ENCODE peak calls at places on chromosomes 6 and 20, in eight cellular contexts. P, Z, M, R, Y, X, A and W are unnamed samples.

GRCh38 chr20:45347936-45348809 is at the start of gene SDC4:
- DNase-seq in P (peak; percentile 80), Z (peak; percentile 69), M (peak; percentile 46), R (peak; percentile 83), Y (peak; percentile 63), X (peak; percentile 88), A (peak; percentile 62), W (peak; percentile 99)

GRCh38 chr20:24493661-24494459 is 24.4 kb downstream of the SYNDIG1 start:
- DNase-seq in P (no peak), Z (no peak), M (no peak), R (no peak), Y (peak; percentile 31), X (no peak), A (no peak), W (no peak)

GRCh38 chr6:17429381-17430061 is 36.1 kb downstream of the CAP2 start:
- DNase-seq in P (no peak), Z (no peak), M (no peak), R (peak; percentile 74), Y (no peak), X (no peak), A (peak; percentile 78), W (no peak)

GRCh38 chr6:170076466-170077165 is 214.3 kb downstream of the DLL1 start:
- DNase-seq in P (no peak), Z (no peak), M (no peak), R (peak; percentile 7), Y (peak; percentile 17), X (no peak), A (no peak), W (no peak)

GRCh38 chr6:1696495-1696850 is 86.8 kb downstream of the FOXC1 start:
- DNase-seq in P (no peak), Z (no peak), M (no peak), R (no peak), Y (no peak), X (no peak), A (no peak), W (no peak)

GRCh38 chr6:38572186-38572813 is 67.4 kb downstream of the BTBD9 start:
- DNase-seq in P (no peak), Z (no peak), M (no peak), R (no peak), Y (no peak), X (no peak), A (no peak), W (no peak)

GRCh38 chr20:54914995-54915394 is 439.6 kb downstream of the DOK5 start:
- DNase-seq in P (no peak), Z (no peak), M (no peak), R (no peak), Y (no peak), X (no peak), A (no peak), W (no peak)

GRCh38 chr20:31560900-31561598 is 44.0 kb upstream of the ID1 start:
- DNase-seq in P (peak; percentile 47), Z (no peak), M (no peak), R (no peak), Y (no peak), X (peak; percentile 68), A (peak; percentile 95), W (peak; percentile 96)

GRCh38 chr6:111658445-111659154 is 52.9 kb upstream of the TRAF3IP2 start:
- DNase-seq in P (no peak), Z (no peak), M (no peak), R (no peak), Y (no peak), X (no peak), A (peak; percentile 33), W (no peak)

GRCh38 chr6:41371992-41372525 is 36.7 kb downstream of the NCR2 start:
- DNase-seq in P (peak; percentile 46), Z (peak; percentile 70), M (no peak), R (no peak), Y (peak; percentile 46), X (no peak), A (peak; percentile 15), W (no peak)

GRCh38 chr6:10412165-10412947 is 2.5 kb downstream of the TFAP2A start:
- DNase-seq in P (no peak), Z (peak; percentile 91), M (no peak), R (no peak), Y (peak; percentile 86), X (peak; percentile 45), A (peak; percentile 44), W (peak; percentile 72)

GRCh38 chr6:159871911-159872310 is 18.9 kb upstream of the MAS1 start:
- DNase-seq in P (no peak), Z (no peak), M (no peak), R (no peak), Y (no peak), X (no peak), A (no peak), W (no peak)

GRCh38 chr6:135440087-135440792 is 57.3 kb downstream of the AHI1 start:
- DNase-seq in P (no peak), Z (no peak), M (no peak), R (no peak), Y (no peak), X (no peak), A (no peak), W (no peak)

GRCh38 chr20:49983848-49984408 is 1.1 kb downstream of the SNAI1 start:
- DNase-seq in P (no peak), Z (no peak), M (no peak), R (peak; percentile 29), Y (no peak), X (no peak), A (peak; percentile 63), W (no peak)

GRCh38 chr6:104754788-104755409 is 104.8 kb downstream of the HACE1 start:
- DNase-seq in P (no peak), Z (no peak), M (no peak), R (no peak), Y (no peak), X (no peak), A (peak; percentile 19), W (no peak)

GRCh38 chr6:6841571-6841970 is 253.1 kb downstream of the LY86 start:
- DNase-seq in P (peak; percentile 43), Z (no peak), M (no peak), R (peak; percentile 50), Y (no peak), X (no peak), A (no peak), W (no peak)
- H3K27ac ChIP-seq in P (no peak overlapping the region), Z (no peak overlapping the region), M (no peak overlapping the region), R (no peak overlapping the region), Y (no peak overlapping the region), X (no peak overlapping the region), A (no peak overlapping the region), W (peak overlapping the region; percentile 17)

GRCh38 chr6:12277401-12277800 is 12.8 kb upstream of the EDN1 start:
- DNase-seq in P (no peak), Z (no peak), M (no peak), R (no peak), Y (no peak), X (no peak), A (no peak), W (no peak)

GRCh38 chr6:12280901-12281300 is 9.3 kb upstream of the EDN1 start:
- DNase-seq in P (no peak), Z (no peak), M (no peak), R (no peak), Y (no peak), X (no peak), A (no peak), W (no peak)

GRCh38 chr6:12280458-12280857 is 9.7 kb upstream of the EDN1 start:
- DNase-seq in P (no peak), Z (no peak), M (no peak), R (no peak), Y (no peak), X (no peak), A (no peak), W (no peak)

GRCh38 chr6:12279322-12280098 is 10.7 kb upstream of the EDN1 start:
- DNase-seq in P (no peak), Z (no peak), M (no peak), R (no peak), Y (no peak), X (no peak), A (no peak), W (no peak)

DNA sequence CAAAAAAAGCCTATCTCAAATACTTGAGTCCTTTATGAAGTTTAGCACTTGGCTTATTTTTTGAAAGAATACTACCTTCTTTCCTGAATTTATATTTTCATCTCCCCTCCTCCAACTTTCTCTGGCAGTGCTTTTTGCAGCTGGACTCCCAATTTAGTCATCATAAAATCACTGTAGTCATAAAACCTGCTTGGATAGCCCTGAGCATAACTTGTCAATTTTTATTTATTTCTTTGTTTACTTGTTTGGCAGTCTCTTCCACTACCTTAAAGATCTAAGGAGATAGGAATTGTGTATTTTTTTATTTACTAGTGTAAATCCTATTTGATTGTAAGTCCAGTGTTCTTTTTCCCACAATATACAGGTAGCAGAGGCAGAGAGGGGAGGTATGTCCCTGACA is 11.2 kb upstream of the EDN1 start:
- DNase-seq in P (no peak), Z (no peak), M (no peak), R (no peak), Y (no peak), X (no peak), A (no peak), W (no peak)
- TF ChIP-seq CTCF in P (no peak), Z (no peak), M (no peak), R (no peak), Y (no peak), X (no peak), A (no peak), W (no peak)

DNA sequence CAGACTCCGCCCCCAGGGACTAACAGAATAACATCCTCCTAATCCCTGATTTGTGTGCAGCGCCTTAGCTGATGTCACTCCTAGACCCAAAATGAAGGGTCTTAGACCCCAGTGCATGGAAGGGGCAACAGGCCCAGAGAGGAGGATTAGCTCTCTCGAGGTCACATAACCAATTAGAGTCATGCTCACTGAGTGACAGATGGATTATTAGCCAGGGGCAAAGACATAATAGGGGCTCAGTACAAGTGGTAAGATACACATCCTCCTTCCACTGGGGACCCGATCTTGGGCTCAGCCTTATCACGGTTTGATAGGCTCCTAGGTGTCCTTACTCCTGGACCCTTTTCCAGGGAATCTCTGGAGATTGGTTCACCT is 851 bp downstream of the TP53INP2 start:
- DNase-seq in P (no peak), Z (no peak), M (no peak), R (no peak), Y (no peak), X (no peak), A (no peak), W (no peak)
- H3K27ac ChIP-seq in P (peak overlapping the region; percentile 99), Z (peak overlapping the region; percentile 40), M (peak overlapping the region; percentile 96), R (peak overlapping the region; percentile 100), Y (no peak overlapping the region), X (peak overlapping the region; percentile 100), A (peak overlapping the region; percentile 68), W (peak overlapping the region; percentile 89)

GRCh38 chr6:99216959-99217358 is 132.5 kb downstream of the FAXC start:
- DNase-seq in P (no peak), Z (peak; percentile 57), M (no peak), R (no peak), Y (peak; percentile 55), X (no peak), A (no peak), W (no peak)

GRCh38 chr6:99225172-99225571 is 124.3 kb downstream of the FAXC start:
- DNase-seq in P (no peak), Z (no peak), M (no peak), R (no peak), Y (no peak), X (no peak), A (no peak), W (no peak)

DNA sequence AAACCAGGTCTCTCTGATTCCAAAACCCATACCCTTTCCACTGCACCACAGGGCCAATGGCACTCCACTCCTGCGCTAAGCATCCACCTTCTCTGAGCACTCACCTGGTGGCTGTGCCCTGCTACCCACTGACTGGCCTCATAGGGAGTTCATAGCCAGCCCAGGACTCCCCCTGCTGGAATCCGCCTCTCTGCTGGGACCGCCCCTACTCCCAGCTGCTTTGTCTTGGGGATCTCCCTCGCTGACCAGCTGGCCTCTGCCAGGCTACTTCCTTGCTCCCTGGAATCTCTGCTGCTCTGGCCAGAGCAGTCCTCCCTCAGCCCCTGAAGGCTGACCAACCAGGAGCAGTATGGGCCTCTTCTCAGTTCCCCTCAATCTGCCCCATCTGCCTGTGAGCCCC is 129.7 kb downstream of the FAXC start:
- DNase-seq in P (peak; percentile 70), Z (peak; percentile 88), M (no peak), R (no peak), Y (peak; percentile 93), X (no peak), A (no peak), W (peak; percentile 25)
- TF ChIP-seq CTCF in P (peak; percentile 54), Z (peak; percentile 62), M (no peak), R (no peak), Y (peak; percentile 62), X (no peak), A (no peak), W (no peak)